ENCODE peak calls at places on chromosomes 5 and 9, in four cellular contexts. X is activated naive CD8-positive, alpha-beta T cell treated with anti-CD3 and anti-CD28 coated beads for 36 hours; U is AG10803; I is activated CD4-positive, alpha-beta T cell treated with anti-CD3 and anti-CD28 coated beads, Interleukin-2, amount 10 ng/mL, durations not matched to agents 24 days and 14 days. R is an unnamed sample.

GRCh38 chr9:126956929-126957686 is 42.5 kb downstream of the RALGPS1 start:
- DNase-seq in X (no peak), U (peak; percentile 63), I (no peak), R (peak; percentile 44)

GRCh38 chr9:101397746-101398334 is 578 bp downstream of the MRPL50 start:
- DNase-seq in X (no peak), U (peak; percentile 15), I (no peak), R (no peak)

GRCh38 chr5:88807327-88807726 is 75.7 kb downstream of the MEF2C start:
- DNase-seq in X (no peak), U (no peak), I (no peak), R (no peak)

GRCh38 chr5:54013556-54014157 is 296.7 kb downstream of the ARL15 start:
- DNase-seq in X (peak; percentile 11), U (peak; percentile 91), I (peak; percentile 71), R (no peak)

GRCh38 chr5:55220433-55221185 is 6.5 kb downstream of the MCIDAS start:
- DNase-seq in X (peak; percentile 18), U (no peak), I (peak; percentile 67), R (no peak)

GRCh38 chr9:134496413-134497282 is 145.0 kb upstream of the COL5A1 start:
- DNase-seq in X (no peak), U (peak; percentile 94), I (no peak), R (peak; percentile 65)

GRCh38 chr9:79562749-79563386 is 8.9 kb upstream of the TLE4 start:
- DNase-seq in X (no peak), U (no peak), I (no peak), R (no peak)

GRCh38 chr5:145987871-145988270 is 51.5 kb downstream of the SH3RF2 start:
- DNase-seq in X (no peak), U (no peak), I (no peak), R (no peak)

GRCh38 chr5:37886207-37886905 is 46.5 kb upstream of the GDNF start:
- DNase-seq in X (no peak), U (no peak), I (no peak), R (no peak)

GRCh38 chr9:21558079-21558478 is 76.0 kb upstream of the IFNE start:
- DNase-seq in X (no peak), U (no peak), I (no peak), R (no peak)

GRCh38 chr9:34650816-34651215 is 1.2 kb upstream of the IL11RA start:
- DNase-seq in X (no peak), U (no peak), I (no peak), R (no peak)

GRCh38 chr9:127816362-127816725 is 13.7 kb downstream of the FPGS start:
- DNase-seq in X (no peak), U (no peak), I (no peak), R (no peak)

GRCh38 chr9:137431416-137431931 is 8.3 kb downstream of the NOXA1 start:
- DNase-seq in X (no peak), U (no peak), I (no peak), R (peak; percentile 75)

GRCh38 chr5:142906863-142907671 is 136.9 kb downstream of the ARHGAP26 start:
- DNase-seq in X (no peak), U (peak; percentile 66), I (no peak), R (no peak)

GRCh38 chr5:148842161-148842560 is 15.8 kb downstream of the ADRB2 start:
- DNase-seq in X (no peak), U (no peak), I (no peak), R (no peak)

GRCh38 chr5:143562935-143563334 is 159.4 kb upstream of the NR3C1 start:
- DNase-seq in X (no peak), U (peak; percentile 48), I (no peak), R (peak; percentile 35)

GRCh38 chr5:65213921-65214525 is 267.7 kb downstream of the ADAMTS6 start:
- DNase-seq in X (no peak), U (no peak), I (no peak), R (no peak)

GRCh38 chr5:133323464-133323863 is 271.7 kb downstream of the HSPA4 start:
- DNase-seq in X (no peak), U (no peak), I (no peak), R (no peak)

GRCh38 chr5:140988036-140988997 is 22.0 kb downstream of the PCDHAC2 start:
- DNase-seq in X (no peak), U (no peak), I (no peak), R (peak; percentile 66)

R was measured in left lung.